ENCODE peak calls at places on chromosomes 4 and X, in five cellular contexts. S is lower lobe of right lung, O is neural crest cell, U is nephron progenitor cell, E is Caco-2. I is an unnamed sample.

GRCh38 chr4:83558693-83559092 is 22.8 kb downstream of the GPAT3 start:
- DNase-seq in S (no peak), O (no peak), U (no peak), E (no peak), I (no peak)

GRCh38 chr4:173745765-173746164 is 215.7 kb upstream of the HAND2 start:
- DNase-seq in S (no peak), O (no peak), U (no peak), E (no peak), I (no peak)

GRCh38 chrX:9635368-9635767 is 130.3 kb downstream of the GPR143 start:
- DNase-seq in S (no peak), O (no peak), U (no peak), E (no peak), I (no peak)

GRCh38 chr4:66275381-66276060 is 605.2 kb upstream of the EPHA5 start:
- DNase-seq in S (no peak), O (no peak), U (no peak), E (no peak), I (no peak)

GRCh38 chr4:128427832-128428366 is 140.3 kb upstream of the PGRMC2 start:
- DNase-seq in S (peak), O (no peak), U (no peak), E (peak), I (no peak)

GRCh38 chr4:156638925-156639605 is 332.5 kb downstream of the PDGFC start:
- DNase-seq in S (peak), O (no peak), U (no peak), E (no peak), I (no peak)

GRCh38 chrX:13469963-13470679 is 99.3 kb upstream of the EGFL6 start:
- DNase-seq in S (no peak), O (no peak), U (no peak), E (no peak), I (no peak)

GRCh38 chr4:105976913-105977312 is 81.6 kb downstream of the NPNT start:
- DNase-seq in S (no peak), O (no peak), U (no peak), E (no peak), I (no peak)

GRCh38 chrX:138877746-138878145 is 166.2 kb upstream of the FGF13 start:
- DNase-seq in S (no peak), O (no peak), U (no peak), E (no peak), I (no peak)

GRCh38 chr4:107719211-107719926 is 665 bp downstream of the PAPSS1 start:
- DNase-seq in S (no peak), O (no peak), U (no peak), E (no peak), I (no peak)

GRCh38 chr4:47836655-47837581 is 949 bp downstream of the CORIN start:
- DNase-seq in S (peak), O (peak), U (peak), E (peak), I (peak)

GRCh38 chr4:106614446-106614845 is 245.9 kb upstream of the GIMD1 start:
- DNase-seq in S (no peak), O (no peak), U (no peak), E (no peak), I (no peak)

GRCh38 chr4:123096038-123096437 is 173.6 kb upstream of the NUDT6 start:
- DNase-seq in S (no peak), O (no peak), U (no peak), E (no peak), I (no peak)

DNA sequence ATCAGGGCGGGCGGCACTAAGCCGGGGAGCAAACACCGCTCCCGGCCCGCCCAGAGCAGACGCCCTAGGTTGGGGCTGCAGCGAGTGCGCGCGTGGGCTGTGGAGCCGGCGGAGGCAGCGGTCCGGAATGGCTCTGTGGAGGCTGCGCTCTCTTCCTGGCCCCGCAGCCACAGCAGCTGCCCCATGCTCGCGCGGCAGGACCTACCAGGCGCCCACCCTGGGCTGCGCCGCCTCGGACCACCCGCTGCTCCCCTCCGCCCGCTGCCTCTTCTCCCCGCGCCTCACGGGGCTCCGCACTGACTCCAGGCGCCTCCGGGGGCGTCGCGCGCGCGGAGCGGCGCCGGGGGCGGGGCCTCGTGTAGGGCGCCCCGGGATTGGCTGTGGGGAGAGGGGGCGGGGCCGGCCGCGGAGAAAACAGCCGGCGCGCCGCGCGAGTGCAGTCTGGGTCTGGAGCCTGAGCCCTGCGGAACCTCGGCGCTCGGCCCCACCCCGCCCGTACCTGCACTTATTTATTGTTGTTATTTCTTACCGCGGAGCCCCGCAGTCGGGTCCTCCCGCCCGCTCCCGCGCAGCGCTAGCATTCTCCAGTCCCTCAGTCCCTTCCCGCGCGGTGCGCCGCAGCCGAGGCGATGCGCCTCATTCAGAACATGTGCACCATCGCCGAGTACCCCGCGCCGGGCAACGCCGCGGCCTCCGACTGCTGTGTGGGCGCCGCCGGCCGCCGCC is at the start of gene RASL11B:
- DNase-seq in S (peak), O (peak), U (peak), E (peak), I (peak)
- TF ChIP-seq CTCF in S (peak), O (peak), U (peak), E (no peak), I (peak)

GRCh38 chrX:105876658-105877057 is 54.3 kb downstream of the NRK start:
- DNase-seq in S (no peak), O (no peak), U (no peak), E (peak), I (no peak)
- TF ChIP-seq CTCF in S (no peak), O (peak), U (peak), E (peak), I (no peak)

DNA sequence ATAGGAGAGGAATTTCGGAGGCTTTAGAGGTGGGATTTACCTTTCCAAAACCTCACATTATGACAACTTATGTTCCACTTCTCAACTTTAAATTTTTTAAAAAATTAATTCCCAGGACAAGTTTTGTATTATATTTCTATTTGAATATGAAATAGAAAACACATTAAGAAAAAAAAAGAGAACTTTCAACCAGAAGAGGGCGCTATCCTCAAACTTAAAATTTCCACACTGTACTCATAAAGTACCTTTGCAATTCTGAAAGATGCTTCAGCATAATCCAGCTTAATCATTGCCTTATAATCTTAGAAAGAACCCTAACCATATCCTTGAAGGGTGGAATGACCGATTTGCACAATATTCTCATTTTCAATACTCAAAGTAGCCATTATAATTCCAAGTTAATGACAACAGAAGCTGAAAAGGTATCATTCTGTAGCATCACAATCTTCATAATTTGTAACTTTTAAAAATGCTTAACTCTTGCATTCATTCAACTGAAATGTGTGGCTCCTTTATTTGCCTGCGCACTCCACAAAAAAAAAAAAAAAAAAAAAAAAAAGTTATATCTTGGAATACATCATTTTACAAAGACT is 158.0 kb downstream of the KCNIP4 start:
- DNase-seq in S (no peak), O (no peak), U (no peak), E (peak), I (no peak)
- TF ChIP-seq CTCF in S (peak), O (peak), U (peak), E (peak), I (peak)

GRCh38 chrX:94288972-94289371 is 615.0 kb downstream of the FAM133A start:
- DNase-seq in S (no peak), O (no peak), U (no peak), E (no peak), I (no peak)

DNA sequence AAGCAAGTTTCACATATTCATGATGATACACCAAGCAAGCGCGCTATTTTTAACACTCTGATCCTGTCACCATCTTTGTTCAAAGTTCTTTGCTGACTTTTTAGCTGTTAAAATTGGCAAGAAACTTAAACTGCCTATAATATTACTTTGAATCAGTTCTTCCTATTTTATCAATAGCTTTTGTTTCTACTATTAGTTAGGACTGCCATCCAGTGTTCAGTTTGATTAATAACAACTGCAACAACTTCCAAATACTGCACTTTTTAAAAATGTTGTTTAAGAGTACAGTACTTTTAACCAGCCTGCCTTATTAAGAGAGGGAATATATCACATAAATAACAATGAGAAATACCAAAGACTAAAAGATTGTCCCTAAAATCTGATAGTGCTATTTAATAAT is 614.3 kb downstream of the FAM133A start:
- DNase-seq in S (no peak), O (no peak), U (no peak), E (no peak), I (no peak)
- TF ChIP-seq CTCF in S (no peak), O (peak), U (peak), E (no peak), I (no peak)

DNA sequence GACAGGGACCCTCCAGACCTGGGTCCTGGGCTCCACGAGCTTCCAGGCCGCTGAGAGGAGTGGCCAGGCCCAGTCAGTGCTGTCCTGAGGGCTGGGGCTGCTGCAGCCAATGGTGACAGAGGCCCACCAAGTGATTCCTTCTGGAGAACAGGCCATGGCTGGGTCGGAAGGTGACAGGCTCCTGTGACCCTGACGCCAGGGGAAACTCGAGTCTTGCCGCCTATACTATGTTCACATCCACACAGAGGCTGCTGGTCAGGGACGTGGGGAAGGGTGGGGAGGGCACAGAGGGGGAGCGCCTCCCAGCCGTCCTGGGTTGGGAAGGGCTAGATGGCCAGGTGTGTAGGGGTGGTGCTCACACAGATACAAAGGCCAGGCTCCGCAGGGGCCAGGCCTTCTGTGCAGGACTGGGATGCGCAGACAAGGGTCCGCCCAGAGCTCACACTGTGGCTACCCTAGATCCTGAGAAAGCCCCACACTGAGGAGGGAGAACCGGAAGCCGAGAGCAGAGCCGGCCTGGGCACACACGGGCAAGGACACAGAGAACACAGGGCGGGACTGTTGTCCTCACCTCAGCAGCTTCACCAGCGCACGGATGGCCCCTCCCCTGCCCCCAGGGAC is 81.4 kb downstream of the HTRA3 start:
- DNase-seq in S (no peak), O (no peak), U (no peak), E (no peak), I (peak)
- TF ChIP-seq CTCF in S (no peak), O (no peak), U (no peak), E (no peak), I (no peak)

DNA sequence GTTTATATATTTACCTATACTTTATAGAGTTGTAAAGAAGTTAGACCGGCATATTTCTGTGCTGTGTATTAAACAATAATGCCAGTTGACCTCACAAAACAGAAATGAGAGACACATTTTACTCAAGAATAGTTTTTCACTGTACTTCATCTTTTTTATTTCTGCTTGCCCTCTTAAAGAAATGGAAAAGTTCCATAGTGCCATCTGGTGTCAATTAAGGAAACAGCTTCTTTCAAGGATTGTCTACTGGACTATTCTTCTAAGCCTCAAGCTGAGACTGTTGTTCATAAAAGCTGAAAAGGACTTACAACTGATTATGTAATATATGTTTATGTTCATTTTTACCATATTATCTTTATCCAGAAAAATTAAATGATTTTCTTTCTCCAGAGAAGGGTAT is 1523.8 kb downstream of the ARAP2 start:
- DNase-seq in S (no peak), O (no peak), U (no peak), E (peak), I (no peak)
- TF ChIP-seq CTCF in S (peak), O (peak), U (peak), E (peak), I (peak)

GRCh38 chrX:131746491-131746968 is 202.7 kb downstream of the OR13H1 start:
- DNase-seq in S (no peak), O (no peak), U (no peak), E (peak), I (no peak)
- TF ChIP-seq CTCF in S (no peak), O (no peak), U (no peak), E (no peak), I (no peak)

I was measured in glutamatergic neuron.